ENCODE peak calls at places on chromosomes 3 and 15, in five cellular contexts. One of them, this sample, is unnamed.

GRCh38 chr15:78035319-78035718 is 42.2 kb downstream of the TBC1D2B start:
- DNase-seq in DMS 273 treated with DMSO at 0.1 percent for 48 hours: no peak
- DNase-seq in activated naive CD4-positive, alpha-beta T cell treated with Interleukin-2 at 50 U/mL for 16 hours: peak
- DNase-seq in amygdala: no peak
- DNase-seq in stimulated activated naive B cell treated with anti-CD40 and anti-IgM and Interleukin-4, amounts not matched to agents 10 μg/mL and 1 μg/mL and 100 μg/mL, for 72 hours: no peak
- DNase-seq in this sample: no peak

GRCh38 chr15:79185199-79185598 is 94.6 kb upstream of the RASGRF1 start:
- DNase-seq in DMS 273 treated with DMSO at 0.1 percent for 48 hours: no peak
- DNase-seq in activated naive CD4-positive, alpha-beta T cell treated with Interleukin-2 at 50 U/mL for 16 hours: peak
- DNase-seq in amygdala: no peak
- DNase-seq in stimulated activated naive B cell treated with anti-CD40 and anti-IgM and Interleukin-4, amounts not matched to agents 10 μg/mL and 1 μg/mL and 100 μg/mL, for 72 hours: no peak
- DNase-seq in this sample: peak

GRCh38 chr3:120684896-120685295 is 2.9 kb upstream of the HGD start:
- DNase-seq in DMS 273 treated with DMSO at 0.1 percent for 48 hours: no peak
- DNase-seq in activated naive CD4-positive, alpha-beta T cell treated with Interleukin-2 at 50 U/mL for 16 hours: no peak
- DNase-seq in amygdala: no peak
- DNase-seq in stimulated activated naive B cell treated with anti-CD40 and anti-IgM and Interleukin-4, amounts not matched to agents 10 μg/mL and 1 μg/mL and 100 μg/mL, for 72 hours: no peak
- DNase-seq in this sample: no peak

GRCh38 chr3:184524981-184525336 is 36.6 kb upstream of the EPHB3 start:
- DNase-seq in DMS 273 treated with DMSO at 0.1 percent for 48 hours: no peak
- DNase-seq in activated naive CD4-positive, alpha-beta T cell treated with Interleukin-2 at 50 U/mL for 16 hours: no peak
- DNase-seq in amygdala: no peak
- DNase-seq in stimulated activated naive B cell treated with anti-CD40 and anti-IgM and Interleukin-4, amounts not matched to agents 10 μg/mL and 1 μg/mL and 100 μg/mL, for 72 hours: no peak
- DNase-seq in this sample: peak

GRCh38 chr15:101489633-101490407 is at the start of gene PCSK6:
- DNase-seq in DMS 273 treated with DMSO at 0.1 percent for 48 hours: no peak
- DNase-seq in activated naive CD4-positive, alpha-beta T cell treated with Interleukin-2 at 50 U/mL for 16 hours: no peak
- DNase-seq in amygdala: no peak
- DNase-seq in stimulated activated naive B cell treated with anti-CD40 and anti-IgM and Interleukin-4, amounts not matched to agents 10 μg/mL and 1 μg/mL and 100 μg/mL, for 72 hours: no peak
- DNase-seq in this sample: peak

GRCh38 chr15:64693134-64693533 is 82.3 kb downstream of the RBPMS2 start:
- DNase-seq in DMS 273 treated with DMSO at 0.1 percent for 48 hours: no peak
- DNase-seq in activated naive CD4-positive, alpha-beta T cell treated with Interleukin-2 at 50 U/mL for 16 hours: no peak
- DNase-seq in amygdala: no peak
- DNase-seq in stimulated activated naive B cell treated with anti-CD40 and anti-IgM and Interleukin-4, amounts not matched to agents 10 μg/mL and 1 μg/mL and 100 μg/mL, for 72 hours: no peak
- DNase-seq in this sample: no peak

GRCh38 chr3:111434941-111435622 is 106.9 kb upstream of the CD96 start:
- DNase-seq in DMS 273 treated with DMSO at 0.1 percent for 48 hours: no peak
- DNase-seq in activated naive CD4-positive, alpha-beta T cell treated with Interleukin-2 at 50 U/mL for 16 hours: no peak
- DNase-seq in amygdala: no peak
- DNase-seq in stimulated activated naive B cell treated with anti-CD40 and anti-IgM and Interleukin-4, amounts not matched to agents 10 μg/mL and 1 μg/mL and 100 μg/mL, for 72 hours: no peak
- DNase-seq in this sample: no peak

GRCh38 chr3:43512749-43513404 is 108.9 kb downstream of the ANO10 start:
- DNase-seq in DMS 273 treated with DMSO at 0.1 percent for 48 hours: no peak
- DNase-seq in activated naive CD4-positive, alpha-beta T cell treated with Interleukin-2 at 50 U/mL for 16 hours: no peak
- DNase-seq in amygdala: no peak
- DNase-seq in stimulated activated naive B cell treated with anti-CD40 and anti-IgM and Interleukin-4, amounts not matched to agents 10 μg/mL and 1 μg/mL and 100 μg/mL, for 72 hours: no peak
- DNase-seq in this sample: no peak

GRCh38 chr3:98188553-98188952 is 22.1 kb downstream of the OR5H15 start:
- DNase-seq in DMS 273 treated with DMSO at 0.1 percent for 48 hours: no peak
- DNase-seq in activated naive CD4-positive, alpha-beta T cell treated with Interleukin-2 at 50 U/mL for 16 hours: no peak
- DNase-seq in amygdala: no peak
- DNase-seq in stimulated activated naive B cell treated with anti-CD40 and anti-IgM and Interleukin-4, amounts not matched to agents 10 μg/mL and 1 μg/mL and 100 μg/mL, for 72 hours: no peak
- DNase-seq in this sample: peak

GRCh38 chr3:189789432-189789831 is 158.2 kb downstream of the TP63 start:
- DNase-seq in DMS 273 treated with DMSO at 0.1 percent for 48 hours: no peak
- DNase-seq in activated naive CD4-positive, alpha-beta T cell treated with Interleukin-2 at 50 U/mL for 16 hours: no peak
- DNase-seq in amygdala: no peak
- DNase-seq in stimulated activated naive B cell treated with anti-CD40 and anti-IgM and Interleukin-4, amounts not matched to agents 10 μg/mL and 1 μg/mL and 100 μg/mL, for 72 hours: no peak
- DNase-seq in this sample: no peak

GRCh38 chr15:68199340-68199739 is 5.8 kb downstream of the CALML4 start:
- DNase-seq in DMS 273 treated with DMSO at 0.1 percent for 48 hours: no peak
- DNase-seq in activated naive CD4-positive, alpha-beta T cell treated with Interleukin-2 at 50 U/mL for 16 hours: no peak
- DNase-seq in amygdala: no peak
- DNase-seq in stimulated activated naive B cell treated with anti-CD40 and anti-IgM and Interleukin-4, amounts not matched to agents 10 μg/mL and 1 μg/mL and 100 μg/mL, for 72 hours: no peak
- DNase-seq in this sample: no peak

GRCh38 chr15:34986326-34987181 is 1.5 kb downstream of the ZNF770 start:
- DNase-seq in DMS 273 treated with DMSO at 0.1 percent for 48 hours: no peak
- DNase-seq in activated naive CD4-positive, alpha-beta T cell treated with Interleukin-2 at 50 U/mL for 16 hours: no peak
- DNase-seq in amygdala: no peak
- DNase-seq in stimulated activated naive B cell treated with anti-CD40 and anti-IgM and Interleukin-4, amounts not matched to agents 10 μg/mL and 1 μg/mL and 100 μg/mL, for 72 hours: no peak
- DNase-seq in this sample: no peak

GRCh38 chr15:79944625-79945024 is 26.4 kb downstream of the BCL2A1 start:
- DNase-seq in DMS 273 treated with DMSO at 0.1 percent for 48 hours: no peak
- DNase-seq in activated naive CD4-positive, alpha-beta T cell treated with Interleukin-2 at 50 U/mL for 16 hours: no peak
- DNase-seq in amygdala: no peak
- DNase-seq in stimulated activated naive B cell treated with anti-CD40 and anti-IgM and Interleukin-4, amounts not matched to agents 10 μg/mL and 1 μg/mL and 100 μg/mL, for 72 hours: no peak
- DNase-seq in this sample: no peak

GRCh38 chr3:193021506-193022010 is 103.9 kb upstream of the MB21D2 start:
- DNase-seq in DMS 273 treated with DMSO at 0.1 percent for 48 hours: no peak
- DNase-seq in activated naive CD4-positive, alpha-beta T cell treated with Interleukin-2 at 50 U/mL for 16 hours: no peak
- DNase-seq in amygdala: no peak
- DNase-seq in stimulated activated naive B cell treated with anti-CD40 and anti-IgM and Interleukin-4, amounts not matched to agents 10 μg/mL and 1 μg/mL and 100 μg/mL, for 72 hours: no peak
- DNase-seq in this sample: no peak

GRCh38 chr15:93179704-93180103 is 90.7 kb upstream of the RGMA start:
- DNase-seq in DMS 273 treated with DMSO at 0.1 percent for 48 hours: no peak
- DNase-seq in activated naive CD4-positive, alpha-beta T cell treated with Interleukin-2 at 50 U/mL for 16 hours: no peak
- DNase-seq in amygdala: no peak
- DNase-seq in stimulated activated naive B cell treated with anti-CD40 and anti-IgM and Interleukin-4, amounts not matched to agents 10 μg/mL and 1 μg/mL and 100 μg/mL, for 72 hours: no peak
- DNase-seq in this sample: no peak

GRCh38 chr3:129933471-129933870 is 40.0 kb upstream of the TMCC1 start:
- DNase-seq in DMS 273 treated with DMSO at 0.1 percent for 48 hours: no peak
- DNase-seq in activated naive CD4-positive, alpha-beta T cell treated with Interleukin-2 at 50 U/mL for 16 hours: no peak
- DNase-seq in amygdala: no peak
- DNase-seq in stimulated activated naive B cell treated with anti-CD40 and anti-IgM and Interleukin-4, amounts not matched to agents 10 μg/mL and 1 μg/mL and 100 μg/mL, for 72 hours: no peak
- DNase-seq in this sample: no peak

GRCh38 chr3:7285502-7285901 is 424.6 kb downstream of the GRM7 start:
- DNase-seq in DMS 273 treated with DMSO at 0.1 percent for 48 hours: no peak
- DNase-seq in activated naive CD4-positive, alpha-beta T cell treated with Interleukin-2 at 50 U/mL for 16 hours: no peak
- DNase-seq in amygdala: no peak
- DNase-seq in stimulated activated naive B cell treated with anti-CD40 and anti-IgM and Interleukin-4, amounts not matched to agents 10 μg/mL and 1 μg/mL and 100 μg/mL, for 72 hours: no peak
- DNase-seq in this sample: no peak

GRCh38 chr3:100400424-100400781 is 486 bp downstream of the TOMM70 start:
- DNase-seq in DMS 273 treated with DMSO at 0.1 percent for 48 hours: no peak
- DNase-seq in activated naive CD4-positive, alpha-beta T cell treated with Interleukin-2 at 50 U/mL for 16 hours: peak
- DNase-seq in amygdala: no peak
- DNase-seq in stimulated activated naive B cell treated with anti-CD40 and anti-IgM and Interleukin-4, amounts not matched to agents 10 μg/mL and 1 μg/mL and 100 μg/mL, for 72 hours: peak
- DNase-seq in this sample: peak

GRCh38 chr15:73681856-73682596 is 2.2 kb upstream of the CD276 start:
- DNase-seq in DMS 273 treated with DMSO at 0.1 percent for 48 hours: no peak
- DNase-seq in activated naive CD4-positive, alpha-beta T cell treated with Interleukin-2 at 50 U/mL for 16 hours: no peak
- DNase-seq in amygdala: no peak
- DNase-seq in stimulated activated naive B cell treated with anti-CD40 and anti-IgM and Interleukin-4, amounts not matched to agents 10 μg/mL and 1 μg/mL and 100 μg/mL, for 72 hours: no peak
- DNase-seq in this sample: no peak

This sample was measured in RPMI8226.